ENCODE peak calls at places on chromosomes 6 and 20, in four cellular contexts. Q is left ventricle myocardium inferior, U is epithelial cell of esophagus, X is kidney epithelial cell. L is an unnamed sample.
A peak's percentile ranks its signal among the peaks of the same experiment; 100 is the strongest.

GRCh38 chr6:138035070-138035469 is 72.1 kb downstream of the PERP start:
- DNase-seq in Q (no peak), U (peak; percentile 100), X (no peak), L (no peak)

GRCh38 chr6:104686550-104687155 is 173.1 kb downstream of the HACE1 start:
- DNase-seq in Q (no peak), U (no peak), X (no peak), L (no peak)

GRCh38 chr6:105015482-105015881 is 58.6 kb downstream of the LIN28B start:
- DNase-seq in Q (no peak), U (no peak), X (peak; percentile 0), L (peak; percentile 67)

GRCh38 chr6:3376888-3377535 is 79.8 kb downstream of the SLC22A23 start:
- DNase-seq in Q (no peak), U (no peak), X (no peak), L (no peak)

GRCh38 chr6:43709654-43710303 is 22.2 kb upstream of the MRPS18A start:
- DNase-seq in Q (no peak), U (no peak), X (no peak), L (no peak)

GRCh38 chr6:149088361-149088760 is 229.2 kb upstream of the TAB2 start:
- DNase-seq in Q (no peak), U (no peak), X (no peak), L (no peak)

GRCh38 chr6:142543576-142543975 is 241.8 kb downstream of the ADGRG6 start:
- DNase-seq in Q (no peak), U (no peak), X (no peak), L (no peak)

GRCh38 chr6:42316981-42317380 is 99.3 kb upstream of the MRPS10 start:
- DNase-seq in Q (no peak), U (no peak), X (peak; percentile 19), L (peak; percentile 33)

GRCh38 chr6:157873735-157874344 is 50.8 kb downstream of the SNX9 start:
- DNase-seq in Q (peak; percentile 73), U (peak; percentile 82), X (peak; percentile 9), L (peak; percentile 73)

GRCh38 chr20:59062057-59062456 is 19.5 kb upstream of the PRELID3B start:
- DNase-seq in Q (no peak), U (peak; percentile 21), X (no peak), L (no peak)

GRCh38 chr6:135066806-135067205 is 12.2 kb upstream of the HBS1L start:
- DNase-seq in Q (no peak), U (no peak), X (no peak), L (no peak)

GRCh38 chr6:73525546-73526330 is 4.9 kb upstream of the EEF1A1 start:
- DNase-seq in Q (no peak), U (no peak), X (no peak), L (no peak)

GRCh38 chr6:151445482-151445881 is 6.4 kb downstream of the RMND1 start:
- DNase-seq in Q (no peak), U (no peak), X (no peak), L (peak; percentile 93)

GRCh38 chr6:36595168-36595818 is 1.1 kb downstream of the SRSF3 start:
- DNase-seq in Q (no peak), U (peak; percentile 65), X (no peak), L (peak; percentile 59)

GRCh38 chr20:37979021-37979985 is 54.0 kb downstream of the TTI1 start:
- DNase-seq in Q (no peak), U (no peak), X (no peak), L (no peak)

GRCh38 chr20:58128635-58129625 is 99.5 kb downstream of the ANKRD60 start:
- DNase-seq in Q (no peak), U (no peak), X (no peak), L (no peak)

GRCh38 chr6:125639621-125640020 is 109.8 kb upstream of the HEY2 start:
- DNase-seq in Q (no peak), U (peak; percentile 88), X (no peak), L (no peak)

GRCh38 chr6:39377530-39377929 is 55.0 kb upstream of the KCNK16 start:
- DNase-seq in Q (peak; percentile 28), U (peak; percentile 63), X (peak; percentile 18), L (peak; percentile 76)

GRCh38 chr6:75750925-75751324 is 1.9 kb downstream of the MYO6 start:
- DNase-seq in Q (no peak), U (no peak), X (no peak), L (no peak)

GRCh38 chr6:137697267-137697938 is 169.7 kb upstream of the TNFAIP3 start:
- DNase-seq in Q (no peak), U (peak; percentile 72), X (peak; percentile 82), L (peak; percentile 42)

GRCh38 chr20:24111858-24112257 is 123.3 kb upstream of the GGTLC1 start:
- DNase-seq in Q (no peak), U (no peak), X (no peak), L (no peak)

GRCh38 chr20:45010399-45010828 is 44.1 kb downstream of the STK4 start:
- DNase-seq in Q (no peak), U (peak; percentile 33), X (no peak), L (peak; percentile 30)

GRCh38 chr6:2773450-2773849 is 8.3 kb downstream of the WRNIP1 start:
- DNase-seq in Q (no peak), U (no peak), X (no peak), L (no peak)

GRCh38 chr6:168131464-168132415 is 52.7 kb upstream of the FRMD1 start:
- DNase-seq in Q (no peak), U (no peak), X (no peak), L (no peak)

GRCh38 chr20:50844430-50845100 is 49.7 kb downstream of the BCAS4 start:
- DNase-seq in Q (no peak), U (peak; percentile 100), X (peak; percentile 88), L (peak; percentile 92)

GRCh38 chr6:145685932-145686331 is 49.4 kb downstream of the EPM2A start:
- DNase-seq in Q (no peak), U (no peak), X (no peak), L (no peak)

GRCh38 chr6:142481466-142481865 is 179.7 kb downstream of the ADGRG6 start:
- DNase-seq in Q (no peak), U (peak; percentile 27), X (no peak), L (no peak)

GRCh38 chr6:158817298-158818007 is 1.7 kb downstream of the EZR start:
- DNase-seq in Q (peak; percentile 57), U (peak; percentile 49), X (no peak), L (peak; percentile 44)

GRCh38 chr20:53581444-53582311 is 12.0 kb downstream of the ZNF217 start:
- DNase-seq in Q (no peak), U (no peak), X (no peak), L (no peak)

GRCh38 chr6:95948324-95948723 is 67.5 kb upstream of the FUT9 start:
- DNase-seq in Q (no peak), U (no peak), X (no peak), L (no peak)

GRCh38 chr6:78832091-78832808 is 35.1 kb upstream of the IRAK1BP1 start:
- DNase-seq in Q (no peak), U (no peak), X (no peak), L (peak; percentile 4)

GRCh38 chr6:154931741-154932424 is 63.2 kb upstream of the TIAM2 start:
- DNase-seq in Q (no peak), U (no peak), X (no peak), L (peak; percentile 35)

GRCh38 chr6:52420668-52421358 is 671 bp downstream of the EFHC1 start:
- DNase-seq in Q (no peak), U (peak; percentile 50), X (no peak), L (peak; percentile 42)

GRCh38 chr6:28747631-28748157 is 176.1 kb downstream of the TRIM27 start:
- DNase-seq in Q (no peak), U (peak; percentile 91), X (no peak), L (peak; percentile 74)

GRCh38 chr6:44166591-44167184 is 8.1 kb downstream of the CAPN11 start:
- DNase-seq in Q (no peak), U (no peak), X (no peak), L (no peak)

GRCh38 chr6:52262620-52263344 is 18.5 kb upstream of the IL17F start:
- DNase-seq in Q (no peak), U (no peak), X (no peak), L (no peak)

GRCh38 chr20:57619053-57619831 is 984 bp downstream of the ZBP1 start:
- DNase-seq in Q (peak; percentile 63), U (no peak), X (no peak), L (no peak)

GRCh38 chr6:7541175-7542064 is at the start of gene DSP:
- DNase-seq in Q (peak; percentile 68), U (peak; percentile 96), X (no peak), L (peak; percentile 16)

GRCh38 chr6:129672345-129672691 is 37.7 kb downstream of the ARHGAP18 start:
- DNase-seq in Q (no peak), U (no peak), X (no peak), L (no peak)
- H3K4me3 ChIP-seq in Q (no peak overlapping the region), U (no peak overlapping the region), X (no peak overlapping the region), L (no peak overlapping the region)

GRCh38 chr20:63046841-63047240 is 40.1 kb upstream of the BHLHE23 start:
- DNase-seq in Q (no peak), U (no peak), X (no peak), L (no peak)

GRCh38 chr20:63044605-63045004 is 37.8 kb upstream of the BHLHE23 start:
- DNase-seq in Q (no peak), U (no peak), X (no peak), L (no peak)

GRCh38 chr20:63045991-63046390 is 39.2 kb upstream of the BHLHE23 start:
- DNase-seq in Q (no peak), U (no peak), X (no peak), L (no peak)

GRCh38 chr20:63044204-63044600 is 37.4 kb upstream of the BHLHE23 start:
- DNase-seq in Q (no peak), U (no peak), X (no peak), L (no peak)

GRCh38 chr20:63045401-63045800 is 38.6 kb upstream of the BHLHE23 start:
- DNase-seq in Q (no peak), U (no peak), X (no peak), L (no peak)
- H3K4me3 ChIP-seq in Q (no peak overlapping the region), U (no peak overlapping the region), X (no peak overlapping the region), L (no peak overlapping the region)

DNA sequence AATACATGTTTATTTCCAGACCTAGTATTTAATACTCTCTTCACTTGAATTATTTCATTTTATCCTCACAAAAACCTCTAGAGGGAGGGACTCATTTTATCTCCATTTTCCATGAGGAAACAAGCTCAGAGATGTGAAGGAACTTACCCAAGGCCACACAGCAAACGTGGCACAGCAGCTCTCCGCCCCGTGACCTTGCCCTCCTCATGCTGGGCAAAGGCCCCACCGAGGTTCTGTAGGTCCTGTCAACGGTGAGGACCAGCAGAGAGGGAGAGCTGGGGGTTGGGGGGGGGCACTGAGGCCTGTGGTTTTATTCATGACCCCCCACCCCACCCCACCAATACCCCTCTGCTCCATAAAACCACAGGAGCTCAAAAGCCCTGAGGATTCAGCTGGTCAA is 40.9 kb upstream of the TLDC2 start:
- DNase-seq in Q (no peak), U (no peak), X (no peak), L (no peak)
- H3K4me3 ChIP-seq in Q (peak overlapping the region; percentile 48), U (no peak overlapping the region), X (no peak overlapping the region), L (no peak overlapping the region)

DNA sequence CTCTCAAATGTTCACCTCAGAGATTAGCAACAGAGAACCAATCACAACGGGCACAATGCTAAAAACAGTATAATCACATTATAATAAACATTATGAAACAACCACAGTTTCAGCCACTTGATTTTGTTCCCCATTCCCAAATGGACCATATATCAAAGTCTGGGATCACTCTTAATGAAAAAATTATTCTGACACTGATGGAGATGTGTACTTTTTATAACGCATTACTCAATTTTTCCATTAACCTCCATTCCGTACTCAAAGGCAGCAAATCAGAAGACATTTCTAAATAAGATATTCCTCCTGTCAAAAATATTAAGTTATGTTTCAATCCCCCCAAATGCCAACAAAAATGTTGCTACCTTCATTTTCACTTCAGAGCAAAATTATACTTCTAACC is 2.8 kb downstream of the CPNE1 start:
- DNase-seq in Q (no peak), U (no peak), X (no peak), L (no peak)
- H3K4me3 ChIP-seq in Q (peak overlapping the region; percentile 86), U (peak overlapping the region; percentile 92), X (no peak overlapping the region), L (peak overlapping the region; percentile 7)

L was measured in astrocyte of the spinal cord.